ENCODE peak calls at places on chromosomes 3 and 15, in six cellular contexts. T is skeletal muscle cell; Q is activated naive CD4-positive, alpha-beta T cell; X is keratinocyte; Z is AG04449; F is stimulated activated CD4-positive, alpha-beta T cell treated with anti-CD3 and anti-CD28 coated beads, Interleukin-1b, Interleukin-23, amount 100 ng/mL, for 24 hours. N is an unnamed sample.

GRCh38 chr15:92521624-92522008 is 127.9 kb downstream of the ST8SIA2 start:
- DNase-seq in T (peak), Q (peak), X (peak), Z (peak), F (peak), N (peak)

GRCh38 chr3:194051554-194052175 is 84.3 kb upstream of the HES1 start:
- DNase-seq in T (no peak), Q (no peak), X (no peak), Z (no peak), F (no peak), N (no peak)

GRCh38 chr3:61626484-61626883 is 65.1 kb downstream of the PTPRG start:
- DNase-seq in T (no peak), Q (no peak), X (no peak), Z (no peak), F (no peak), N (no peak)

GRCh38 chr3:57041674-57042073 is 18.8 kb upstream of the SPATA12 start:
- DNase-seq in T (no peak), Q (no peak), X (no peak), Z (no peak), F (no peak), N (no peak)

GRCh38 chr3:41041457-41041856 is 157.8 kb upstream of the CTNNB1 start:
- DNase-seq in T (no peak), Q (no peak), X (no peak), Z (no peak), F (no peak), N (no peak)

GRCh38 chr3:131453536-131453935 is 49.2 kb downstream of the MRPL3 start:
- DNase-seq in T (no peak), Q (no peak), X (no peak), Z (no peak), F (no peak), N (no peak)

GRCh38 chr15:75362642-75363249 is 5.7 kb downstream of the MAN2C1 start:
- DNase-seq in T (no peak), Q (no peak), X (no peak), Z (no peak), F (no peak), N (no peak)

GRCh38 chr3:113746955-113747718 is at the start of gene ATP6V1A:
- DNase-seq in T (no peak), Q (peak), X (no peak), Z (no peak), F (peak), N (no peak)

N was measured in astrocyte of the cerebellum.